ENCODE peak calls at places on chromosome 9, in seven cellular contexts. G is stomach, H is sigmoid colon, B is HepG2, J is H1, P is HCT116, N is prostate gland. M is an unnamed sample.
A peak's percentile ranks its signal among the peaks of the same experiment; 100 is the strongest.

GRCh38 chr9:91273853-91274552 is 87.7 kb downstream of the AUH start:
- DNase-seq in H (no peak), P (peak; percentile 8), J (no peak), G (no peak), N (no peak), B (peak; percentile 6), M (no peak)

GRCh38 chr9:21747171-21747570 is 55.3 kb upstream of the MTAP start:
- DNase-seq in N (no peak), G (no peak), J (no peak), B (no peak), P (no peak), H (no peak), M (no peak)

GRCh38 chr9:25225938-25226760 is 452.1 kb downstream of the TUSC1 start:
- DNase-seq in J (no peak), N (no peak), P (no peak), H (no peak), B (no peak), G (no peak), M (no peak)

GRCh38 chr9:93091056-93091452 is 5.0 kb upstream of the CARD19 start:
- DNase-seq in H (peak; percentile 35), N (no peak), P (no peak), G (no peak), B (no peak), J (no peak), M (peak; percentile 23)

GRCh38 chr9:95507456-95508241 is 9.1 kb downstream of the PTCH1 start:
- DNase-seq in H (peak; percentile 78), G (peak; percentile 47), B (peak; percentile 39), P (peak; percentile 63), J (peak; percentile 75), N (peak; percentile 69), M (no peak)

GRCh38 chr9:85244856-85245255 is 496.9 kb downstream of the AGTPBP1 start:
- DNase-seq in P (no peak), J (no peak), G (no peak), H (no peak), N (no peak), B (no peak), M (no peak)

GRCh38 chr9:126704157-126704941 is 90.6 kb downstream of the LMX1B start:
- DNase-seq in G (no peak), P (peak; percentile 29), H (peak; percentile 57), N (no peak), J (peak; percentile 47), B (no peak), M (peak; percentile 74)

GRCh38 chr9:8677725-8678124 is 878.1 kb upstream of the DMAC1 start:
- DNase-seq in H (no peak), B (no peak), G (no peak), J (no peak), N (no peak), P (no peak), M (no peak)

GRCh38 chr9:75175395-75175794 is 87.1 kb downstream of the OSTF1 start:
- DNase-seq in N (no peak), B (no peak), J (no peak), P (no peak), G (no peak), H (no peak), M (no peak)

GRCh38 chr9:35079426-35080341 is at the start of gene FANCG:
- DNase-seq in G (peak; percentile 89), B (peak; percentile 86), J (peak; percentile 90), N (peak; percentile 92), H (peak; percentile 95), P (peak; percentile 80), M (peak; percentile 98)
- TF ChIP-seq POLR2A in G (no peak), B (peak; percentile 47), J (peak; percentile 92), N (peak; percentile 35), H (no peak), P (no peak), M (no peak)

DNA sequence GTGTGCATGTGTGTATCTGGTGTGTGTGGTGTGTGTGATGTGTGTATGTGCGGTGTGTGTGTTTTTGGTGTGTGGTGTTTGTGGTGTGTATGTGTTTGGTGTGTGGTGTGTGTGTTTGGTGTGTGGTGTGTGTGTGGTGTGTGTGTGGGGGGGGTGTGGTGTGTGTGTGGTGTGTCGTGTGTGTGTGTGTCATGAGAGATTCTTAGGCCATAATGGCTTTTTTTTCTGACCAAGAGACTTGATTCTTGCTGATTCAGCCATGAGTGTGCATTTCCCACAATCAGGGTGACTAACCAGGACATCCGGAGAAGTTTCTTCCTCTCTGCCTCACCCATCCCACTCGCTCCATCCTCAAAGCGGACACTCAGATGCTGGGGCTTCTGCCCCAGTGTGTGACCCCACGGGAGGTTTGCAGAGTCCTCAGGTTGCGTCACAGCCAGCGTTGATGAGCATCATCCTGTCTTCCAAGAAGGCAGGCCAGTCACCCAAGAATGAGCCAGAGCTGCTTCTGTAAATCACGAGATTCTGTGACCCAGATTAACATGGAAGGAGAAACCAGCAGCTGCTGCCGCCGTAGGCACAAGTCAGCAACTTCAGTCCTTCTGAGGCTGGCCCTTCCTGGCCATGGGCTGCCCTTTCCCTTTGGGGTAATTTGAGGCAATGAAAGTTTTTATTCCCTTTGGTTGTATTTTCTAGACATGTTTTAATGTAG is 12.5 kb upstream of the CTSL start:
- DNase-seq in J (no peak), N (no peak), G (peak; percentile 56), H (peak; percentile 98), B (peak; percentile 62), P (peak; percentile 76), M (no peak)
- TF ChIP-seq POLR2AphosphoS5 in J (no peak), N (peak; percentile 12), G (peak; percentile 74), H (peak; percentile 67), B (no peak), P (peak; percentile 42), M (peak; percentile 69)

GRCh38 chr9:134333234-134333873 is 7.1 kb downstream of the RXRA start:
- DNase-seq in G (peak; percentile 75), N (no peak), P (no peak), H (no peak), J (no peak), B (peak; percentile 87), M (no peak)
- H3K4me1 ChIP-seq in G (peaks cover 100% of the 10 kb centered on the region), N (peaks cover 42% of the 10 kb centered on the region), P (peaks cover 15% of the 10 kb centered on the region), H (peaks cover 97% of the 10 kb centered on the region), J (peaks cover 11% of the 10 kb centered on the region), B (peaks cover 97% of the 10 kb centered on the region), M (peaks cover 100% of the 10 kb centered on the region)

GRCh38 chr9:121738969-121739368 is 87.5 kb downstream of the DAB2IP start:
- DNase-seq in J (no peak), P (no peak), G (peak; percentile 76), N (peak; percentile 61), H (no peak), B (peak; percentile 62), M (no peak)
- TF ChIP-seq POLR2A in J (no peak), P (no peak), G (no peak), N (no peak), H (no peak), B (no peak), M (no peak)

DNA sequence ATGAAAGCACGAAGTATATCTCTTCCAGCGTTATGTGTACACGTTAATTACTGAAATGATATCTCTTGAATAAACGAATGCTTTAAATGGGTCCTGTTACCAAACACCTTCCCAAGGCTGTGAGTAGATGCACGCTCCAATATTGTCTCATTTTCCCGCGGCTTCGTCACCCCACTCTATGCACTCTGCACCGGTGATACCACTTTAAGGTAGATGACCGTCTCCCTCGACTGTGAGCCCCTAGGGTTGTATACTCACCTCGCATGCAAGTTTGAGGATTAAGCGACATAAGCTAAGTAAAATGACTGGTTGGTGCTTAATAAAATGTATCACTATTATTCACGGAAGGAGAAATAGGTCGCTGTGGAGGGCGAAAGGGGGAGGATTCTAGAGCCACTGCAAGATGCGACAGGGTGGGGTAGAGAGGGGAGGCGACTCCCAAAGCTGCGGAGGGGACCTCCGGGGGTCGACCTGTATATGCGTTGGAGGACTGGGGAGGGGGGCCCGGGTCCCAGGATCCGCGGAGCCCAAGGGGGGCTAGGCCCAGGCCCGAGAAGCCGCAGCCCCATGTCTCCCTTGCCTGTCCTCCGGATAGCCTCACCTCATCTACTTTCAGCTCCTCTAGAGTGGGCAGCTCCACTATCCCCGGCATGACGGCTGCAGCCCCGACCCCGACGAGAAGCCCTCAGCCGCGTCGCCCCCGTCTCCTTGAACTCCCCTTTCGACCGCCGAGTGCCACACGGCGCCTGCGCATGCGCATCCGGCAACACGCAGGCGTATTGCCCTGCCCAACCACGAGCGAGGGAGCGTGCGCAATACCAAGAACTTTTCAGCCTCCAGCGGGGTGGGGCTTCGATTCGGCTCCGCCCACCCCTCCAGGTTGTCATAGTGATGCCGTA is at the start of the genes MORN5 and NDUFA8:
- DNase-seq in P (peak; percentile 94), G (peak; percentile 97), H (peak; percentile 98), J (peak; percentile 99), B (peak; percentile 92), N (peak; percentile 91), M (peak; percentile 98)
- TF ChIP-seq POLR2AphosphoS5 in P (peak; percentile 95), G (peak; percentile 98), H (peak; percentile 96), J (peak; percentile 74), B (peak; percentile 95), N (peak; percentile 99), M (peak; percentile 95)

GRCh38 chr9:129319938-129320481 is 141.9 kb upstream of the IER5L start:
- DNase-seq in H (peak; percentile 64), N (no peak), B (no peak), G (peak; percentile 24), P (no peak), J (no peak), M (no peak)
- H3K4me1 ChIP-seq in H (peaks cover 48% of the 10 kb centered on the region), N (peaks cover 8% of the 10 kb centered on the region), B (peaks cover 99% of the 10 kb centered on the region), G (peaks cover 77% of the 10 kb centered on the region), P (peaks cover 7% of the 10 kb centered on the region), J (peaks cover 19% of the 10 kb centered on the region), M (peaks cover 54% of the 10 kb centered on the region)

DNA sequence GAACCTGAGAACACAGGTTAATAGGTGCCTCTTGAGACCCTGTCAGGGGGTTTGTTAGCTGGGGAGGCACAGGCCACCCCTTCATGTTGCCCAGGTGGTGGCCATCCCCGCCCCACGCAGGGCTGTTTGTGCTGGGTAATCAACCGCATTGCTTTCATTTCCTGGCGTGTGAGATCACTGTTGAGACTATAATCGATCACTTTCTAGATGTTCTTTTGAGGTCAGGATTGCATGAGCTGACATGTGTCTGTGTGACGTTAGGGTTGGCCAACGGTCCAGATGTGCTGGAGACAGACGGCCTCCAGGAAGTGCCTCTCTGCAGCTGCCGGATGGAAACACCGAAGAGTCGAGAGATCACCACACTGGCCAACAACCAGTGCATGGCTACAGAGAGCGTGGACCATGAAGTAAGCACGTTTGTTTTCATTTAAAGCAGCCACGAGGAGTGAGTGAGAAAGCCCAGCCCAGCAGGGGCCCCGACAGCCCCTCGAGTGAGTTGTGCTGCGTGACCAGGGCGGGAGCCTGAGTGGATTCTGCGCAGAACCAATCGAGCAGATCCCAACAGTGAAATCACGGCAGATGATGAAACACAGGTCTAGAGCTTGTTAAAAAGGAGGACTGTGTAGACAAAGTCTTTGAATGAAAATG is 115.0 kb upstream of the CACNA1B start:
- DNase-seq in J (no peak), B (no peak), H (no peak), P (no peak), N (no peak), G (peak; percentile 45), M (no peak)
- TF ChIP-seq POLR2A in J (no peak), B (no peak), H (no peak), P (no peak), N (no peak), G (no peak), M (no peak)

M was measured in spleen.